ENCODE peak calls at places on chromosome 7, in ten cellular contexts. G is activated CD4-positive, alpha-beta T cell treated with anti-CD3 and anti-CD28 coated beads, Interleukin-2, amount 50 U/mL, for 24 hours; V is HEK293T; U is type B pancreatic cell; S is hepatic stellate cell; B is stimulated activated CD4-positive, alpha-beta T cell treated with anti-CD3 and anti-CD28 coated beads, Interleukin-1b, Interleukin-23, amount 100 ng/mL, for 1 hour; Y is NCI-H524 treated with DMSO at 0.1 percent for 48 hours; M is GM20000; X is NCI-H510A; I is activated gamma-delta T cell treated with anti-CD3 and anti-CD28 coated beads, Interleukin-2, amount 50 U/mL, for 16 hours. A is an unnamed sample.

GRCh38 chr7:76074972-76075370 is 27.1 kb downstream of the MDH2 start:
- DNase-seq in G (no peak), V (no peak), U (no peak), S (no peak), B (no peak), Y (no peak), M (no peak), X (no peak), I (no peak), A (no peak)

GRCh38 chr7:94382155-94382554 is 12.5 kb upstream of the COL1A2 start:
- DNase-seq in G (no peak), V (no peak), U (no peak), S (no peak), B (no peak), Y (no peak), M (no peak), X (no peak), I (no peak), A (no peak)

GRCh38 chr7:93015193-93016084 is 102.3 kb downstream of the SAMD9 start:
- DNase-seq in G (no peak), V (no peak), U (no peak), S (no peak), B (no peak), Y (peak), M (no peak), X (no peak), I (no peak), A (no peak)

GRCh38 chr7:19111474-19112143 is 5.8 kb downstream of the TWIST1 start:
- DNase-seq in G (no peak), V (no peak), U (no peak), S (no peak), B (no peak), Y (no peak), M (no peak), X (no peak), I (no peak), A (no peak)

GRCh38 chr7:107069457-107069856 is 25.0 kb downstream of the PRKAR2B start:
- DNase-seq in G (no peak), V (no peak), U (no peak), S (no peak), B (no peak), Y (peak), M (no peak), X (no peak), I (no peak), A (no peak)

GRCh38 chr7:71784180-71784579 is 628.0 kb downstream of the CALN1 start:
- DNase-seq in G (no peak), V (no peak), U (no peak), S (no peak), B (no peak), Y (no peak), M (no peak), X (no peak), I (no peak), A (no peak)

GRCh38 chr7:39313376-39313775 is 252.8 kb upstream of the YAE1 start:
- DNase-seq in G (no peak), V (no peak), U (no peak), S (no peak), B (no peak), Y (no peak), M (no peak), X (no peak), I (no peak), A (no peak)

GRCh38 chr7:75565129-75565528 is 73.0 kb downstream of the SPDYE5 start:
- DNase-seq in G (no peak), V (no peak), U (peak), S (peak), B (no peak), Y (no peak), M (no peak), X (no peak), I (no peak), A (no peak)

GRCh38 chr7:157616931-157617330 is 280.1 kb downstream of the DNAJB6 start:
- DNase-seq in G (no peak), V (no peak), U (no peak), S (no peak), B (no peak), Y (no peak), M (no peak), X (no peak), I (no peak), A (no peak)

GRCh38 chr7:98681496-98681895 is 64.4 kb downstream of the NPTX2 start:
- DNase-seq in G (no peak), V (no peak), U (no peak), S (no peak), B (no peak), Y (peak), M (no peak), X (no peak), I (no peak), A (no peak)

A was measured in T-helper 9 cell.